ENCODE peak calls at places on chromosome 15, in ten cellular contexts. X is Peyer's patch; Z is Right ventricle myocardium superior; H is nephron progenitor cell; N is fibroblast of lung; F is NCI-H2107; A is T-helper 17 cell; B is CD8-positive, alpha-beta memory T cell; Y is left cardiac atrium; L is ecto neural progenitor cell. K is an unnamed sample.

GRCh38 chr15:73924258-73924921 is 1.9 kb upstream of the LOXL1 start:
- DNase-seq in X (no peak), Z (peak), H (peak), N (peak), F (peak), A (no peak), B (no peak), Y (peak), L (no peak), K (no peak)

GRCh38 chr15:51751687-51752683 is 588 bp downstream of the TMOD2 start:
- DNase-seq in X (peak), Z (peak), H (peak), N (peak), F (no peak), A (no peak), B (no peak), Y (peak), L (peak), K (no peak)

GRCh38 chr15:65816441-65816840 is 24.3 kb upstream of the DENND4A start:
- DNase-seq in X (no peak), Z (no peak), H (no peak), N (no peak), F (no peak), A (no peak), B (no peak), Y (no peak), L (no peak), K (no peak)

GRCh38 chr15:63503739-63504246 is 600 bp upstream of the USP3 start:
- DNase-seq in X (peak), Z (no peak), H (peak), N (peak), F (no peak), A (peak), B (peak), Y (peak), L (no peak), K (no peak)

GRCh38 chr15:76998661-76999285 is 3.8 kb downstream of the PSTPIP1 start:
- DNase-seq in X (no peak), Z (peak), H (no peak), N (no peak), F (no peak), A (no peak), B (no peak), Y (no peak), L (no peak), K (no peak)

GRCh38 chr15:89675606-89676005 is 3.6 kb downstream of the PLIN1 start:
- DNase-seq in X (no peak), Z (no peak), H (no peak), N (no peak), F (no peak), A (no peak), B (no peak), Y (no peak), L (no peak), K (no peak)

GRCh38 chr15:41557673-41558399 is 1.2 kb upstream of the TYRO3 start:
- DNase-seq in X (peak), Z (peak), H (peak), N (peak), F (no peak), A (peak), B (peak), Y (peak), L (peak), K (no peak)

GRCh38 chr15:45386420-45386819 is 8.1 kb upstream of the GATM start:
- DNase-seq in X (peak), Z (no peak), H (no peak), N (no peak), F (no peak), A (no peak), B (no peak), Y (no peak), L (no peak), K (no peak)

GRCh38 chr15:63551400-63551799 is 45.8 kb upstream of the FBXL22 start:
- DNase-seq in X (no peak), Z (no peak), H (no peak), N (peak), F (no peak), A (no peak), B (no peak), Y (no peak), L (no peak), K (no peak)

GRCh38 chr15:79028411-79028964 is 62.1 kb downstream of the RASGRF1 start:
- DNase-seq in X (peak), Z (no peak), H (peak), N (peak), F (no peak), A (no peak), B (no peak), Y (no peak), L (peak), K (no peak)

GRCh38 chr15:80426316-80426715 is 22.1 kb downstream of the ARNT2 start:
- DNase-seq in X (no peak), Z (no peak), H (no peak), N (no peak), F (no peak), A (no peak), B (no peak), Y (no peak), L (no peak), K (no peak)

GRCh38 chr15:67836477-67836876 is 3.4 kb downstream of the RNU6-1 start:
- DNase-seq in X (peak), Z (no peak), H (no peak), N (no peak), F (no peak), A (no peak), B (peak), Y (no peak), L (no peak), K (no peak)

GRCh38 chr15:84934942-84935729 is 46.5 kb upstream of the PDE8A start:
- DNase-seq in X (no peak), Z (no peak), H (peak), N (no peak), F (no peak), A (no peak), B (no peak), Y (no peak), L (no peak), K (no peak)

K was measured in NCI-H1436 treated with DMSO at 0.1 percent for 48 hours.